ENCODE peak calls at places on chromosomes 13 and 19, in ten cellular contexts. K, J, N, U, T, M, H, O, I and G are unnamed samples.
A peak's percentile ranks its signal among the peaks of the same experiment; 100 is the strongest.

GRCh38 chr19:6272411-6272791 is 7.4 kb downstream of the MLLT1 start:
- DNase-seq in K (no peak), J (no peak), N (no peak), U (no peak), T (peak; percentile 29), M (no peak), H (no peak), O (no peak), I (no peak), G (no peak)

GRCh38 chr13:28557725-28558124 is 62.8 kb upstream of the FLT1 start:
- DNase-seq in K (peak; percentile 31), J (no peak), N (no peak), U (peak; percentile 57), T (no peak), M (no peak), H (no peak), O (no peak), I (no peak), G (no peak)

GRCh38 chr13:100837611-100838010 is 163.0 kb upstream of the TMTC4 start:
- DNase-seq in K (no peak), J (no peak), N (no peak), U (no peak), T (no peak), M (no peak), H (no peak), O (no peak), I (no peak), G (no peak)

GRCh38 chr13:67049744-67050143 is 180.4 kb downstream of the PCDH9 start:
- DNase-seq in K (no peak), J (no peak), N (no peak), U (no peak), T (no peak), M (no peak), H (no peak), O (no peak), I (no peak), G (no peak)

GRCh38 chr19:44985445-44985844 is 15.8 kb upstream of the RELB start:
- DNase-seq in K (no peak), J (no peak), N (no peak), U (no peak), T (no peak), M (no peak), H (no peak), O (no peak), I (no peak), G (no peak)

GRCh38 chr13:78197231-78197630 is 278.6 kb upstream of the EDNRB start:
- DNase-seq in K (no peak), J (no peak), N (no peak), U (no peak), T (no peak), M (no peak), H (no peak), O (no peak), I (no peak), G (no peak)

GRCh38 chr13:44497801-44498200 is 78.3 kb downstream of the TSC22D1 start:
- DNase-seq in K (no peak), J (no peak), N (no peak), U (no peak), T (no peak), M (no peak), H (no peak), O (no peak), I (no peak), G (no peak)

GRCh38 chr19:34350161-34350561 is 14.8 kb upstream of the GPI start:
- DNase-seq in K (no peak), J (no peak), N (no peak), U (peak; percentile 39), T (no peak), M (no peak), H (no peak), O (no peak), I (no peak), G (no peak)

GRCh38 chr19:2529473-2529918 is 53.6 kb downstream of the GADD45B start:
- DNase-seq in K (peak; percentile 73), J (peak; percentile 54), N (peak; percentile 64), U (peak; percentile 97), T (peak; percentile 80), M (no peak), H (no peak), O (no peak), I (no peak), G (peak; percentile 88)

GRCh38 chr19:28168557-28168956 is 1044.4 kb downstream of the UQCRFS1 start:
- DNase-seq in K (no peak), J (no peak), N (no peak), U (no peak), T (peak; percentile 36), M (no peak), H (no peak), O (no peak), I (no peak), G (no peak)

GRCh38 chr13:77776704-77777103 is 79.2 kb downstream of the SLAIN1 start:
- DNase-seq in K (no peak), J (no peak), N (no peak), U (no peak), T (no peak), M (no peak), H (no peak), O (no peak), I (no peak), G (no peak)

GRCh38 chr13:59982631-59983382 is 180.9 kb downstream of the DIAPH3 start:
- DNase-seq in K (peak; percentile 53), J (no peak), N (no peak), U (no peak), T (peak; percentile 44), M (no peak), H (no peak), O (no peak), I (no peak), G (peak; percentile 41)

GRCh38 chr19:46958542-46958941 is 61.1 kb upstream of the NPAS1 start:
- DNase-seq in K (peak; percentile 70), J (no peak), N (no peak), U (peak; percentile 96), T (no peak), M (no peak), H (no peak), O (no peak), I (no peak), G (peak; percentile 62)

GRCh38 chr19:47228168-47228936 is 2.6 kb downstream of the BBC3 start:
- DNase-seq in K (no peak), J (peak; percentile 70), N (peak; percentile 44), U (peak; percentile 48), T (peak; percentile 29), M (peak; percentile 54), H (peak; percentile 85), O (no peak), I (peak; percentile 62), G (peak; percentile 22)

DNA sequence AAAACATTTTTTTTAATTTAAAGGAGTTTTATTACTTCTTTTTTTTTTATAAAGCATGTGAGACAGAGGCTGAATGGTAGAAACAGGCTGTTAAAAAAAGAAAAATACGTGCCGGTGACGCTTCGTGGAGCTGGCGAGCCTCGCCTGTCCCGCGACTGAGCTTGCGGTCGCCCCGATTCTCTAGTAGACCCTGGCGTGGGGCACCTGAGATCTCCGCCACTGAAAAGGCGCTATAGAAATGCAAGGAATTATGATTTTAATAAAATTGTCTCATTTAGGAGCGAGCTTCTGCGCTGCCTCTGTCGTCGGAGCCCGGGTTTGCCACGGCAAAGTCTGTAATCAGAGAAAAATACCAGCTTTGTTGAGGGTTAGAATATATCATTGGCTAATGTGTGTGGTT is 18.4 kb downstream of the NFIX start:
- DNase-seq in K (no peak), J (no peak), N (no peak), U (no peak), T (no peak), M (no peak), H (no peak), O (no peak), I (no peak), G (peak; percentile 65)
- H3K4me3 ChIP-seq in K (no peak overlapping the region), J (no peak overlapping the region), N (peak overlapping the region; percentile 52), U (peak overlapping the region; percentile 60), T (peak overlapping the region; percentile 16), M (peak overlapping the region; percentile 24), H (no peak overlapping the region), O (peak overlapping the region; percentile 43), I (no peak overlapping the region), G (peak overlapping the region; percentile 63)

DNA sequence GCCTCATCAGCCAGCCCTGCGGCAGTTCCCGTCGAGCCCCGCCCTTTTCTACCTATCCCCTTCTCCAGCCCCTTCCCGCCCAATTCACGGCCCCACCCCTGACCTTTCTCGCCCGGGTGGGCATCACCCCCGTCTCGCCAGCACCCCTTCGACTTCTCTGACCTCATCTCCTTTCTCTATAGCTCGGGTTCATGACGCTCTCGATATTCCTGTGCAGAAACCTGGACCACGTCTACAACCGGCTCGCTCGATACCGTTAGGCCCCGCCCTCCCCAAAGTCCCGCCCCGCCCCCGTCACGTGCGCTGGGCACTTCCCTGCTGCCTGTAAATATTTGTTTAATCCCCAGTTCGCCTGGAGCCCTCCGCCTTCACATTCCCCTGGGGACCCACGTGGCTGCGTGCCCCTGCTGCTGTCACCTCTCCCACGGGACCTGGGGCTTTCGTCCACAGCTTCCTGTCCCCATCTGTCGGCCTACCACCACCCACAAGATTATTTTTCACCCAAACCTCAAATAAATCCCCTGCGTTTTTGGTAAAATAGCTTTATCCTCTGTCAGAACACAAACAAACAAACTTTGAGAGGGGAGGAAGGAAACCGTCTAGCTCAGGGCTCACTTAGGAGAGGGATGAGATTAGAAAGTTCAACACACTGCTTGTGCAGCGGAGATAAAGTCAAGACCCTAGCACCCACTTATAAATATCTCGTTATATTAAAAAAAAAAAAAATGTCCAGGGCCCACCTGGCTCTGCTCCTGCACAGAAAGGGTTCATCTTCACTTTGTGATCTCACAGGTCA is 5.1 kb downstream of the CD37 start:
- DNase-seq in K (peak; percentile 50), J (peak; percentile 92), N (no peak), U (no peak), T (no peak), M (peak; percentile 61), H (peak; percentile 87), O (peak; percentile 66), I (peak; percentile 82), G (no peak)
- H3K4me3 ChIP-seq in K (peak overlapping the region; percentile 50), J (peak overlapping the region; percentile 32), N (peak overlapping the region; percentile 45), U (no peak overlapping the region), T (no peak overlapping the region), M (peak overlapping the region; percentile 35), H (no peak overlapping the region), O (peak overlapping the region; percentile 27), I (peak overlapping the region; percentile 14), G (no peak overlapping the region)

DNA sequence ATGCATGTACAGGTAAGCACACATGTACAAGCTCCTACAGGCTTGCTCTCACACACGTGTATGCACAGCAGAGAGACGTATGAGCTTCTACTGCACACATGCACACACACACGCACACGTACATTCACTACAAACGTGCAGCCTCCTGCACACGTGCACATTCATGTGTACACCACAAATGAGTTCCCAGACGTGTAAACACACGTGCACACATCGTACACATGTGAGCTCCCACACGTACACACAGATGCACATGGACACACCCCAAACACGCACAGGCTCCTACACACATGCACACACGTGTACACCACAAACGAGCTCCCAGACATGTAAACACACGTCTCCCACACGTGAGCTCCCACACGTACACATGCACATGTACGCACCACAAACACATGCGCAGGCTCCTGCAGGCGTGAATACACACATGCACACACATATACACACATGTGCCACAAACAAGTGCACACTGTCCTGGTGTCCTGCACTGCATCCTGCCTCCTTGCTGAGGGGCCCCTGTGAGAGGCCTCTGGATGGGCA is 83.7 kb upstream of the MCF2L start:
- DNase-seq in K (no peak), J (no peak), N (no peak), U (no peak), T (no peak), M (no peak), H (no peak), O (no peak), I (no peak), G (no peak)
- H3K4me3 ChIP-seq in K (no peak overlapping the region), J (no peak overlapping the region), N (no peak overlapping the region), U (no peak overlapping the region), T (no peak overlapping the region), M (no peak overlapping the region), H (no peak overlapping the region), O (no peak overlapping the region), I (no peak overlapping the region), G (no peak overlapping the region)

GRCh38 chr19:18191640-18192062 is 1.4 kb upstream of the MPV17L2 start:
- DNase-seq in K (no peak), J (no peak), N (no peak), U (no peak), T (no peak), M (peak; percentile 37), H (no peak), O (no peak), I (no peak), G (no peak)
- H3K4me3 ChIP-seq in K (peak overlapping the region; percentile 62), J (peak overlapping the region; percentile 42), N (peak overlapping the region; percentile 62), U (peak overlapping the region; percentile 74), T (peak overlapping the region; percentile 57), M (peak overlapping the region; percentile 87), H (no peak overlapping the region), O (no peak overlapping the region), I (no peak overlapping the region), G (peak overlapping the region; percentile 68)